ENCODE peak calls at places on chromosomes 11 and 22, in eight cellular contexts. V, T, Z, O, M, H, E and X are unnamed samples.

GRCh38 chr22:27110985-27111451 is 453.6 kb downstream of the MIAT start:
- DNase-seq in V (no peak), T (no peak), Z (no peak), O (no peak), M (peak), H (no peak), E (no peak), X (no peak)

GRCh38 chr11:2574553-2575535 is 125.0 kb downstream of the KCNQ1OT1 start:
- DNase-seq in V (no peak), T (no peak), Z (no peak), O (no peak), M (no peak), H (peak), E (no peak), X (no peak)

GRCh38 chr11:89491141-89491690 is at the start of gene NOX4:
- DNase-seq in V (no peak), T (no peak), Z (no peak), O (no peak), M (no peak), H (no peak), E (peak), X (peak)

GRCh38 chr22:35334010-35334409 is 34.3 kb downstream of the TOM1 start:
- DNase-seq in V (no peak), T (no peak), Z (peak), O (no peak), M (no peak), H (peak), E (no peak), X (no peak)

GRCh38 chr22:48155446-48155845 is 1393.0 kb downstream of the TBC1D22A start:
- DNase-seq in V (no peak), T (no peak), Z (no peak), O (no peak), M (no peak), H (no peak), E (no peak), X (no peak)

GRCh38 chr11:125514336-125515101 is 18.5 kb upstream of the FEZ1 start:
- DNase-seq in V (peak), T (no peak), Z (peak), O (no peak), M (no peak), H (peak), E (no peak), X (peak)

GRCh38 chr11:65476632-65477270 is 22.1 kb upstream of the MALAT1 start:
- DNase-seq in V (no peak), T (no peak), Z (no peak), O (no peak), M (no peak), H (peak), E (no peak), X (no peak)

GRCh38 chr22:33908201-33909074 is 11.8 kb downstream of the LARGE1 start:
- DNase-seq in V (no peak), T (no peak), Z (no peak), O (no peak), M (no peak), H (no peak), E (no peak), X (no peak)

GRCh38 chr22:49014227-49015201 is 813.2 kb downstream of the BRD1 start:
- DNase-seq in V (no peak), T (no peak), Z (no peak), O (no peak), M (no peak), H (peak), E (no peak), X (no peak)

GRCh38 chr11:45659818-45660160 is 5.6 kb downstream of the CHST1 start:
- DNase-seq in V (no peak), T (no peak), Z (no peak), O (no peak), M (no peak), H (no peak), E (no peak), X (no peak)

GRCh38 chr11:45250035-45250693 is 36.0 kb downstream of the SYT13 start:
- DNase-seq in V (no peak), T (no peak), Z (no peak), O (no peak), M (no peak), H (no peak), E (no peak), X (no peak)